ENCODE peak calls at places on chromosomes 1 and 21, in nine cellular contexts. P, U, Z, K, R, G, X, F and Q are unnamed samples.

GRCh38 chr1:204459706-204460105 is 34.9 kb downstream of the PIK3C2B start:
- DNase-seq in P (no peak), U (no peak), G (no peak), R (no peak), Z (no peak), X (no peak), F (no peak), K (no peak), Q (no peak)

GRCh38 chr21:42232176-42232825 is 13.4 kb downstream of the ABCG1 start:
- DNase-seq in F (no peak), X (no peak), Z (no peak), K (peak), R (no peak), U (no peak), P (no peak), G (no peak), Q (no peak)

GRCh38 chr1:180974236-180974635 is 48.4 kb downstream of the STX6 start:
- DNase-seq in R (no peak), G (peak), K (no peak), Z (no peak), F (peak), X (no peak), P (no peak), U (no peak), Q (no peak)

GRCh38 chr1:11523261-11523660 is 44.3 kb downstream of the DISP3 start:
- DNase-seq in G (no peak), K (no peak), U (no peak), X (no peak), P (no peak), R (no peak), Z (no peak), F (no peak), Q (no peak)

GRCh38 chr1:39076127-39076798 is 50.1 kb downstream of the NDUFS5 start:
- DNase-seq in G (peak), X (peak), K (no peak), F (peak), Z (peak), R (no peak), P (peak), U (no peak), Q (no peak)

GRCh38 chr1:117605164-117605810 is 561 bp upstream of the TENT5C start:
- DNase-seq in P (no peak), U (no peak), F (peak), X (peak), Z (no peak), R (no peak), G (peak), K (no peak), Q (no peak)

GRCh38 chr1:41895552-41895951 is 23.2 kb downstream of the HIVEP3 start:
- DNase-seq in K (no peak), U (no peak), X (no peak), F (peak), Z (no peak), R (no peak), G (no peak), P (no peak), Q (no peak)

GRCh38 chr1:231045318-231045717 is 5.3 kb upstream of the FAM89A start:
- DNase-seq in P (no peak), R (no peak), Z (no peak), X (no peak), F (no peak), G (no peak), K (no peak), U (no peak), Q (no peak)

GRCh38 chr1:46991083-46991923 is 32.2 kb upstream of the CYP4X1 start:
- DNase-seq in U (no peak), R (no peak), F (peak), K (no peak), X (no peak), G (peak), P (no peak), Z (no peak), Q (no peak)

GRCh38 chr21:39911286-39911685 is 44.0 kb downstream of the PCP4 start:
- DNase-seq in Z (no peak), K (no peak), R (no peak), U (no peak), X (no peak), F (peak), P (no peak), G (no peak), Q (no peak)

GRCh38 chr1:69246721-69247120 is 321.0 kb upstream of the LRRC7 start:
- DNase-seq in K (no peak), F (no peak), R (no peak), X (no peak), G (peak), U (no peak), Z (no peak), P (no peak), Q (no peak)

GRCh38 chr1:29736582-29737188 is 500.4 kb downstream of the PTPRU start:
- DNase-seq in F (peak), Z (peak), P (no peak), K (no peak), X (peak), R (peak), G (peak), U (no peak), Q (no peak)

GRCh38 chr1:154759196-154759595 is 110.9 kb downstream of the KCNN3 start:
- DNase-seq in X (no peak), K (peak), F (no peak), P (no peak), R (no peak), Z (no peak), G (no peak), U (peak), Q (no peak)

GRCh38 chr1:201436461-201436860 is 14.9 kb upstream of the TNNI1 start:
- DNase-seq in R (no peak), U (no peak), G (peak), K (no peak), P (no peak), Z (peak), F (peak), X (peak), Q (no peak)

GRCh38 chr1:58964880-58965279 is 181.0 kb upstream of the JUN start:
- DNase-seq in K (no peak), U (no peak), P (no peak), X (peak), F (no peak), Z (no peak), G (peak), R (no peak), Q (no peak)

GRCh38 chr21:23160914-23161313 is 2162.7 kb downstream of the NCAM2 start:
- DNase-seq in K (no peak), U (no peak), P (no peak), Z (no peak), X (no peak), R (no peak), G (no peak), F (peak), Q (no peak)

GRCh38 chr1:151961795-151962194 is 31.9 kb downstream of the S100A10 start:
- DNase-seq in P (no peak), Z (no peak), U (no peak), F (no peak), K (no peak), G (no peak), R (no peak), X (no peak), Q (no peak)

GRCh38 chr1:44811714-44812151 is 3.4 kb downstream of the BTBD19 start:
- DNase-seq in K (no peak), X (peak), U (no peak), Z (no peak), P (no peak), F (no peak), G (peak), R (no peak), Q (no peak)

GRCh38 chr1:179938752-179939151 is 15.9 kb upstream of the CEP350 start:
- DNase-seq in R (no peak), K (no peak), X (no peak), U (no peak), F (peak), G (peak), P (no peak), Z (no peak), Q (no peak)

GRCh38 chr1:21567241-21568005 is 58.2 kb downstream of the ALPL start:
- DNase-seq in P (no peak), X (no peak), G (peak), Z (no peak), K (no peak), F (peak), R (no peak), U (no peak), Q (no peak)

GRCh38 chr1:19074902-19075721 is 118.6 kb upstream of the IFFO2 start:
- DNase-seq in P (no peak), Z (peak), U (no peak), F (no peak), X (no peak), K (no peak), R (no peak), G (no peak), Q (no peak)

GRCh38 chr1:37513795-37514349 is 694 bp downstream of the MEAF6 start:
- DNase-seq in X (peak), R (peak), P (no peak), K (peak), U (peak), F (peak), G (peak), Z (peak), Q (peak)

GRCh38 chr1:3422638-3423037 is 31.8 kb upstream of the ARHGEF16 start:
- DNase-seq in R (no peak), K (no peak), P (no peak), X (no peak), F (no peak), G (no peak), Z (no peak), U (no peak), Q (no peak)

GRCh38 chr1:11847667-11848445 is at the start of gene NPPA:
- DNase-seq in G (no peak), U (no peak), R (no peak), Z (no peak), P (no peak), F (no peak), K (no peak), X (peak), Q (no peak)

GRCh38 chr1:151988405-151988851 is 5.2 kb downstream of the S100A10 start:
- DNase-seq in G (peak), U (no peak), P (no peak), R (no peak), K (no peak), Z (no peak), X (peak), F (peak), Q (no peak)

GRCh38 chr1:44076093-44076492 is 42.5 kb upstream of the KLF17 start:
- DNase-seq in G (peak), X (peak), U (no peak), Z (no peak), K (no peak), R (no peak), P (no peak), F (no peak), Q (no peak)

GRCh38 chr1:239987103-239987745 is 104.5 kb upstream of the FMN2 start:
- DNase-seq in F (peak), U (peak), X (peak), P (no peak), Z (peak), G (peak), K (no peak), R (peak), Q (no peak)

GRCh38 chr1:31798433-31799195 is 17.2 kb downstream of the SPOCD1 start:
- DNase-seq in U (peak), Z (no peak), X (peak), F (peak), G (peak), K (no peak), R (no peak), P (peak), Q (no peak)

GRCh38 chr1:156480015-156480368 is 20.6 kb downstream of the MEF2D start:
- DNase-seq in P (no peak), F (no peak), K (no peak), X (no peak), Z (no peak), U (no peak), G (no peak), R (no peak), Q (no peak)